ENCODE peak calls at places on chromosomes 6 and 20, in nine cellular contexts. W, I, F, K, H, Q, R, T and O are unnamed samples.
A peak's percentile ranks its signal among the peaks of the same experiment; 100 is the strongest.

GRCh38 chr6:46985943-46986342 is 56.2 kb downstream of the ADGRF1 start:
- DNase-seq in W (no peak), I (no peak), F (no peak), K (no peak), H (no peak), Q (no peak), R (no peak), T (no peak), O (no peak)

GRCh38 chr20:24045621-24046020 is 57.0 kb upstream of the GGTLC1 start:
- DNase-seq in W (no peak), I (no peak), F (no peak), K (no peak), H (no peak), Q (no peak), R (no peak), T (no peak), O (no peak)

GRCh38 chr6:169407338-169407737 is 153.7 kb upstream of the THBS2 start:
- DNase-seq in W (no peak), I (no peak), F (no peak), K (no peak), H (no peak), Q (no peak), R (no peak), T (no peak), O (no peak)

GRCh38 chr6:6746334-6746969 is 157.9 kb downstream of the LY86 start:
- DNase-seq in W (peak; percentile 68), I (no peak), F (no peak), K (no peak), H (no peak), Q (no peak), R (no peak), T (no peak), O (no peak)

GRCh38 chr20:437787-438486 is 24.4 kb downstream of the TBC1D20 start:
- DNase-seq in W (no peak), I (no peak), F (no peak), K (no peak), H (peak; percentile 35), Q (no peak), R (no peak), T (no peak), O (no peak)

GRCh38 chr6:144793744-144794143 is 508.6 kb downstream of the UTRN start:
- DNase-seq in W (no peak), I (no peak), F (no peak), K (no peak), H (no peak), Q (no peak), R (no peak), T (no peak), O (no peak)

GRCh38 chr6:144781836-144782235 is 496.7 kb downstream of the UTRN start:
- DNase-seq in W (no peak), I (no peak), F (no peak), K (no peak), H (no peak), Q (no peak), R (no peak), T (no peak), O (no peak)

GRCh38 chr6:19301980-19302379 is 535.2 kb upstream of the ID4 start:
- DNase-seq in W (no peak), I (no peak), F (no peak), K (no peak), H (no peak), Q (no peak), R (no peak), T (no peak), O (no peak)

GRCh38 chr6:149750136-149750609 is 632 bp downstream of the PCMT1 start:
- DNase-seq in W (peak; percentile 64), I (peak; percentile 69), F (no peak), K (peak; percentile 74), H (peak; percentile 53), Q (peak; percentile 24), R (no peak), T (peak; percentile 87), O (peak; percentile 15)

GRCh38 chr20:59317332-59317731 is 16.9 kb downstream of the EDN3 start:
- DNase-seq in W (no peak), I (no peak), F (no peak), K (no peak), H (no peak), Q (no peak), R (no peak), T (no peak), O (no peak)

GRCh38 chr6:43383021-43383667 is 13.7 kb upstream of the ZNF318 start:
- DNase-seq in W (no peak), I (no peak), F (no peak), K (no peak), H (no peak), Q (no peak), R (no peak), T (no peak), O (no peak)

GRCh38 chr6:156942266-156942665 is 165.1 kb downstream of the ARID1B start:
- DNase-seq in W (no peak), I (no peak), F (no peak), K (no peak), H (no peak), Q (no peak), R (no peak), T (peak; percentile 49), O (no peak)

GRCh38 chr6:25942561-25943147 is 12.2 kb upstream of the SLC17A2 start:
- DNase-seq in W (peak; percentile 15), I (no peak), F (no peak), K (no peak), H (no peak), Q (no peak), R (no peak), T (peak; percentile 34), O (no peak)

GRCh38 chr6:139296927-139297326 is 5.1 kb upstream of the TXLNB start:
- DNase-seq in W (no peak), I (no peak), F (no peak), K (no peak), H (no peak), Q (no peak), R (no peak), T (no peak), O (peak; percentile 67)

GRCh38 chr6:151490996-151491395 is 2.8 kb upstream of the CCDC170 start:
- DNase-seq in W (no peak), I (no peak), F (no peak), K (no peak), H (no peak), Q (no peak), R (no peak), T (no peak), O (no peak)

GRCh38 chr6:112086744-112087135 is 542 bp downstream of the TUBE1 start:
- DNase-seq in W (peak; percentile 21), I (no peak), F (no peak), K (no peak), H (no peak), Q (no peak), R (peak; percentile 3), T (peak; percentile 56), O (peak; percentile 46)

GRCh38 chr6:139107051-139107450 is 27.8 kb upstream of the HECA start:
- DNase-seq in W (no peak), I (no peak), F (no peak), K (no peak), H (no peak), Q (no peak), R (no peak), T (no peak), O (no peak)

GRCh38 chr6:47651505-47651944 is 46.9 kb upstream of the ADGRF4 start:
- DNase-seq in W (no peak), I (no peak), F (no peak), K (no peak), H (no peak), Q (no peak), R (no peak), T (no peak), O (peak; percentile 64)

GRCh38 chr20:26163890-26164289 is 467.2 kb upstream of the ZNF337 start:
- DNase-seq in W (no peak), I (no peak), F (no peak), K (no peak), H (no peak), Q (no peak), R (no peak), T (no peak), O (peak; percentile 85)
- H3K4me1 ChIP-seq in W (no peaks in the 10 kb centered on the region), I (no peaks in the 10 kb centered on the region), F (no peaks in the 10 kb centered on the region), K (no peaks in the 10 kb centered on the region), H (no peaks in the 10 kb centered on the region), Q (no peaks in the 10 kb centered on the region), R (no peaks in the 10 kb centered on the region), T (peaks cover 40% of the 10 kb centered on the region), O (peaks cover 34% of the 10 kb centered on the region)

GRCh38 chr6:71510057-71510713 is 221.6 kb downstream of the OGFRL1 start:
- DNase-seq in W (no peak), I (peak; percentile 26), F (peak; percentile 60), K (peak; percentile 77), H (no peak), Q (peak; percentile 8), R (no peak), T (peak; percentile 77), O (peak; percentile 52)
- TF ChIP-seq CTCF in W (peak; percentile 70), I (no peak), F (peak; percentile 71), K (peak; percentile 78), H (peak; percentile 22), Q (no peak), R (peak; percentile 45), T (peak; percentile 77), O (peak; percentile 87)

DNA sequence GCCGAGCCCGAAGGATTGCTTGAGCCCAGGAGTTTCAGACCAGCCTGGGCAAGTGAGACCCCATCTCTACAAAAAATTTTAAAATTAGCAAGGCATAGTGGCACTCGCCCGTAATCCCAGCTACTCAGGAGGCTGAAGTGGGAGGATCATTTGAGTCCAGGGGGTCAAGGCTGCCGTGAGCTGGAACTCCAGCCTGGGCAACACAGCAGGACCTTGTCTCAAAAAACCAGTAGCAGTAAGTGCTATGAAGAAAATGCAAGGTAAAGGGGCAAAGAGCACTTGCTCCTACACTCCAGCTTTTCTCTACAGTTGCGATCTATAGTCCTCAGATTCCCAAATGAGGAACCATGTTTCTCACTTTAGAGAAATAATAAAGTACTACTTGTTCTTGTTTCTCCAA is 1.8 kb upstream of the DDX39B start:
- DNase-seq in W (no peak), I (no peak), F (no peak), K (no peak), H (no peak), Q (no peak), R (no peak), T (no peak), O (no peak)
- H3K27ac ChIP-seq in W (no peak overlapping the region), I (no peak overlapping the region), F (no peak overlapping the region), K (peak overlapping the region; percentile 91), H (no peak overlapping the region), Q (no peak overlapping the region), R (no peak overlapping the region), T (no peak overlapping the region), O (no peak overlapping the region)

DNA sequence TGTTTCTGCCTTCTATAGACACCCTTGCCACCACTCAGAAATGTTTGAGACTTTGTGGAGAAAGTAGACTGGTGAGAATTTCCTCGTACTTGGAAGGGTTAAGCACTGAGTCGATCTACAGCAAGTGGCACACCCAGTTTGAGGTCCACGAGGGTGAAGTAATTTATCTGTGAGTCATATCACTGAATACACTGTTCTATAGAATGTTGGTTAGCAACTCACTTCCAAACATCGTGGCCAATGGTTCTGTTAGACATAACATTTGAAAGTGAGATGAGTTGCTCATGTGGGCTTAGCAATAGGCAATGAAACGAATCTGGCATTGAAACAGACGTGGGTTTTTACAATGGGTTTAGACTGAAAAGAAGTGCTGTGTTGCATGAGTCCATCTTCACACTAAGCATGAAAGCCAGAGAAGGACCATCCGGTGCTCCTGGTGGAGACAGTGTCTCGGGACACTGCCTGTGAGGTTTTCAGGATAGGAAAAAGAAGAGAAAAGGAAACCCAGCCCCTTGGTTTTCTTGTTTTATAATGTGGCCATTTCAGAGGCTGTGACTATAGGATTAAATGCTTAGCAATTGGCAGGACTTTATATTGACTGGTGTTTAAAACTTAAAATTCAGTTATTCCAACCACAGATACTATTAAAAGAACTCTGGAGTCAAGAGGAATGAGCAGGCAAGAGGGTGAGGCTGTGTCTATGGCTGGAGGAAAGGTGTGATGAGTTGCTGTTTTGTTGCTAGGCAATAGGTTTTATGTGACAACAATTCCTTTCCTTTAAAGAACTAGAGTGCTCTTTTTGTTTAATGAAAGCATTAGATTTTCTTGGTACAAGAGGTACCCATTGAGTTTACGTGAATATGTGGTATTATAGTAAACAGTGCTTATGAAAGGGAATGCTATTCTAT is 31.0 kb upstream of the EZR start:
- DNase-seq in W (no peak), I (peak; percentile 79), F (no peak), K (no peak), H (no peak), Q (peak; percentile 29), R (no peak), T (peak; percentile 66), O (peak; percentile 99)
- H3K4me1 ChIP-seq in W (peaks cover 19% of the 10 kb centered on the region), I (peaks cover 8% of the 10 kb centered on the region), F (peaks cover 24% of the 10 kb centered on the region), K (no peaks in the 10 kb centered on the region), H (no peaks in the 10 kb centered on the region), Q (peaks cover 5% of the 10 kb centered on the region), R (peaks cover 34% of the 10 kb centered on the region), T (peaks cover 32% of the 10 kb centered on the region), O (peaks cover 54% of the 10 kb centered on the region)